ENCODE peak calls at places on chromosomes 2 and 18, in eight cellular contexts. One of them, this sample, is unnamed. For H3K36me3, the result is how much of the 10 kb centered on the place peaks cover.

GRCh38 chr2:98378901-98379300 is 32.6 kb downstream of the CNGA3 start:
- DNase-seq in stomach: no peak
- DNase-seq in tibial artery: no peak
- DNase-seq in kidney: no peak
- DNase-seq in HepG2: no peak
- DNase-seq in cardiac muscle cell: peak
- DNase-seq in H1: peak
- DNase-seq in hepatocyte: no peak
- DNase-seq in this sample: no peak

GRCh38 chr18:905948-906415 is 1.3 kb downstream of the ADCYAP1 start:
- DNase-seq in stomach: no peak
- DNase-seq in tibial artery: no peak
- DNase-seq in kidney: no peak
- DNase-seq in HepG2: no peak
- DNase-seq in cardiac muscle cell: no peak
- DNase-seq in H1: no peak
- DNase-seq in hepatocyte: no peak
- DNase-seq in this sample: no peak

GRCh38 chr2:137050949-137051348 is 285.6 kb downstream of the THSD7B start:
- DNase-seq in stomach: no peak
- DNase-seq in tibial artery: no peak
- DNase-seq in kidney: no peak
- DNase-seq in HepG2: no peak
- DNase-seq in cardiac muscle cell: no peak
- DNase-seq in H1: no peak
- DNase-seq in hepatocyte: no peak
- DNase-seq in this sample: no peak

GRCh38 chr2:111694690-111695089 is 189.3 kb downstream of the ANAPC1 start:
- DNase-seq in stomach: no peak
- DNase-seq in tibial artery: peak
- DNase-seq in kidney: no peak
- DNase-seq in HepG2: no peak
- DNase-seq in cardiac muscle cell: peak
- DNase-seq in H1: no peak
- DNase-seq in hepatocyte: no peak
- DNase-seq in this sample: peak

GRCh38 chr18:25231327-25231691 is 120.7 kb downstream of the ZNF521 start:
- DNase-seq in stomach: no peak
- DNase-seq in tibial artery: no peak
- DNase-seq in kidney: no peak
- DNase-seq in HepG2: no peak
- DNase-seq in cardiac muscle cell: no peak
- DNase-seq in H1: no peak
- DNase-seq in hepatocyte: no peak
- DNase-seq in this sample: peak

GRCh38 chr18:31302991-31303390 is 15.0 kb upstream of the DSG1 start:
- DNase-seq in stomach: no peak
- DNase-seq in tibial artery: no peak
- DNase-seq in kidney: no peak
- DNase-seq in HepG2: peak
- DNase-seq in cardiac muscle cell: no peak
- DNase-seq in H1: no peak
- DNase-seq in hepatocyte: peak
- DNase-seq in this sample: no peak

GRCh38 chr2:234683950-234684349 is 187.1 kb upstream of the ARL4C start:
- DNase-seq in stomach: no peak
- DNase-seq in tibial artery: no peak
- DNase-seq in kidney: no peak
- DNase-seq in HepG2: no peak
- DNase-seq in cardiac muscle cell: no peak
- DNase-seq in H1: peak
- DNase-seq in hepatocyte: no peak
- DNase-seq in this sample: no peak

GRCh38 chr2:205692095-205692494 is 9.8 kb downstream of the NRP2 start:
- DNase-seq in stomach: no peak
- DNase-seq in tibial artery: no peak
- DNase-seq in kidney: no peak
- DNase-seq in HepG2: no peak
- DNase-seq in cardiac muscle cell: peak
- DNase-seq in H1: peak
- DNase-seq in hepatocyte: no peak
- DNase-seq in this sample: no peak

GRCh38 chr2:148813603-148814065 is 61.4 kb upstream of the KIF5C start:
- DNase-seq in stomach: peak
- DNase-seq in tibial artery: no peak
- DNase-seq in kidney: no peak
- DNase-seq in HepG2: no peak
- DNase-seq in cardiac muscle cell: no peak
- DNase-seq in H1: peak
- DNase-seq in hepatocyte: no peak
- DNase-seq in this sample: no peak

GRCh38 chr2:68291317-68291716 is 28.4 kb downstream of the CNRIP1 start:
- DNase-seq in stomach: no peak
- DNase-seq in tibial artery: no peak
- DNase-seq in kidney: no peak
- DNase-seq in HepG2: no peak
- DNase-seq in cardiac muscle cell: no peak
- DNase-seq in H1: no peak
- DNase-seq in hepatocyte: no peak
- DNase-seq in this sample: no peak

GRCh38 chr2:182379235-182379634 is 47.6 kb downstream of the PDE1A start:
- DNase-seq in stomach: no peak
- DNase-seq in tibial artery: no peak
- DNase-seq in kidney: no peak
- DNase-seq in HepG2: no peak
- DNase-seq in cardiac muscle cell: peak
- DNase-seq in H1: no peak
- DNase-seq in hepatocyte: peak
- DNase-seq in this sample: no peak

GRCh38 chr2:239297142-239298125 is 103.4 kb downstream of the HDAC4 start:
- DNase-seq in stomach: no peak
- DNase-seq in tibial artery: peak
- DNase-seq in kidney: peak
- DNase-seq in HepG2: peak
- DNase-seq in cardiac muscle cell: no peak
- DNase-seq in H1: no peak
- DNase-seq in hepatocyte: no peak
- DNase-seq in this sample: no peak

GRCh38 chr2:180130403-180130802 is 123.3 kb upstream of the CWC22 start:
- DNase-seq in stomach: no peak
- DNase-seq in tibial artery: no peak
- DNase-seq in kidney: no peak
- DNase-seq in HepG2: no peak
- DNase-seq in cardiac muscle cell: peak
- DNase-seq in H1: no peak
- DNase-seq in hepatocyte: no peak
- DNase-seq in this sample: no peak

GRCh38 chr2:186780701-186781316 is 68.2 kb downstream of the ZSWIM2 start:
- DNase-seq in stomach: no peak
- DNase-seq in tibial artery: no peak
- DNase-seq in kidney: no peak
- DNase-seq in HepG2: peak
- DNase-seq in cardiac muscle cell: peak
- DNase-seq in H1: no peak
- DNase-seq in hepatocyte: peak
- DNase-seq in this sample: no peak

GRCh38 chr2:3595985-3596384 is 1.1 kb downstream of the COLEC11 start:
- DNase-seq in stomach: no peak
- DNase-seq in tibial artery: no peak
- DNase-seq in kidney: no peak
- DNase-seq in HepG2: no peak
- DNase-seq in cardiac muscle cell: no peak
- DNase-seq in H1: no peak
- DNase-seq in hepatocyte: no peak
- DNase-seq in this sample: no peak

GRCh38 chr2:44055229-44055628 is 59.4 kb upstream of the LRPPRC start:
- DNase-seq in stomach: no peak
- DNase-seq in tibial artery: no peak
- DNase-seq in kidney: no peak
- DNase-seq in HepG2: no peak
- DNase-seq in cardiac muscle cell: no peak
- DNase-seq in H1: no peak
- DNase-seq in hepatocyte: no peak
- DNase-seq in this sample: no peak

GRCh38 chr2:127081826-127082633 is 24.9 kb downstream of the BIN1 start:
- DNase-seq in stomach: peak
- DNase-seq in tibial artery: no peak
- DNase-seq in kidney: no peak
- DNase-seq in HepG2: no peak
- DNase-seq in cardiac muscle cell: peak
- DNase-seq in H1: no peak
- DNase-seq in hepatocyte: peak
- DNase-seq in this sample: no peak

DNA sequence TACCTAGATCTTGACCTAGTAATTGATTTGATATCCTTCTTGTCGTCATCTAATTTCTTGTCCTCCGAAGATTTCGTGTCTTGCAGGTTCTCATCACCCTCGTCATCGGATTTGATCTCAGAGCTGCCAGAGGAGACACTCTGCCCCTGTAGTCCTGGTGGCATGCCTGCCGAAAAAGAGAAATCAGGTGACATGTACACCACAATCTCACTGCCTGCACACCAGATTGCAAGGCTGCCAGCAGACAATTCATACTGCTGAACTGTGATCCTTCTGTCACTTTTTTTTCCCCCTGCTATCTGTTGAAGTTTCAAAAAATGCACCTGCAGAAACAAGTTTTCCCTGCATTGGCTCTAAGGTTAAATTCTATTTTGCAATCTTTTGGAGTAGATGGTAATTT is 273.2 kb upstream of the CCDC68 start:
- DNase-seq in stomach: no peak
- DNase-seq in tibial artery: no peak
- DNase-seq in kidney: no peak
- DNase-seq in HepG2: no peak
- DNase-seq in cardiac muscle cell: no peak
- DNase-seq in H1: no peak
- DNase-seq in hepatocyte: no peak
- DNase-seq in this sample: no peak
- H3K36me3 ChIP-seq in stomach: under half
- H3K36me3 ChIP-seq in tibial artery: under half
- H3K36me3 ChIP-seq in kidney: under half
- H3K36me3 ChIP-seq in HepG2: under half
- H3K36me3 ChIP-seq in cardiac muscle cell: under half
- H3K36me3 ChIP-seq in H1: half or more
- H3K36me3 ChIP-seq in hepatocyte: under half
- H3K36me3 ChIP-seq in this sample: under half

DNA sequence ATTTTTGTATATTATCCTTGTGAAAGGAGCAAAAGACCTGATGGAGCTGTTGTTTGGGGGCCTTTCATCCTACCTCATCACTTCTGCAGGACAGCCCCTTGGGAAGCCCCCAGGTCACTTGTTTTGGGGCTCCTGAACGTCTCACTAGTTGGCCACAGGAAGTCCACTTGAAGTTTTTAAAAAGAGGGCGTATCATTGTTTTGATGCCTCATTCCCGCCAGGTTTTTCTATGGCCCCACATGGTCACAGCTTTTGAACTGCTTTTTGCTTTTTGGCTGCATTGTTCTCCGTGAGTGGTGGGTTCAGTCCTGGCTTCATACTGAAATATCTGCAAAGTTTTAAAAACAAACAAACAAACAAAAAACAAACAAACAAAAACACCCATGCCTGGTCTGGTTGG is 216.3 kb downstream of the PRKCE start:
- DNase-seq in stomach: no peak
- DNase-seq in tibial artery: no peak
- DNase-seq in kidney: no peak
- DNase-seq in HepG2: no peak
- DNase-seq in cardiac muscle cell: no peak
- DNase-seq in H1: no peak
- DNase-seq in hepatocyte: no peak
- DNase-seq in this sample: no peak
- H3K27ac ChIP-seq in stomach: no peak
- H3K27ac ChIP-seq in tibial artery: no peak
- H3K27ac ChIP-seq in kidney: no peak
- H3K27ac ChIP-seq in HepG2: no peak
- H3K27ac ChIP-seq in cardiac muscle cell: no peak
- H3K27ac ChIP-seq in H1: no peak
- H3K27ac ChIP-seq in hepatocyte: no peak
- H3K27ac ChIP-seq in this sample: no peak

DNA sequence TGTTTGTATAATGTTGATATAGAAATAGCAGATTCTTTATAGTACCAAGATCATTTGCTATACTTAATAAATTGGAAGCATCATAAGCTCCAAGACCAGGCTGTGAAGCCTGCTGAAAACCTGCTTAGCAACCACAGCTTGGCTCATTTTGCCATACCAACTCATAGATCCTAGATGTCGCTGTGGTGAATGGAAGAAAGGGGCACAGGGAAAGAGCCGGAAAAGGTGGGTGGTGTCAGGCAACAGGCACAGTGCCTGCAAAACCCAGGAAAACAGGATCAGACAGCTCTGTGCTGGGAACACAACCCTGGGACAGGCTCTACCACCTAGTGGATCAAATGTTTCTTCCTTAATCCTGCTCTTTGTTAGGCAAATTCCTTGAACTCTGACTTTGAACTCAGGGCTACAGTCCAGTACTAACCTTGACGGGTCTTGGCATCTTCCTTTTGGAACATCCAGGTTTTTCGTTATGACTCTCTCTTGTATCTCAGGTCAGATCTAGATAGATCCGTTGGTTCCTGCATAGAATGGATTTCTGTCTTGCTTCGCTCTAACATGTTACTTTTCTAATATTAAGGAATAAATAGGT is 31.6 kb downstream of the TWSG1 start:
- DNase-seq in stomach: peak
- DNase-seq in tibial artery: no peak
- DNase-seq in kidney: no peak
- DNase-seq in HepG2: no peak
- DNase-seq in cardiac muscle cell: peak
- DNase-seq in H1: peak
- DNase-seq in hepatocyte: peak
- DNase-seq in this sample: no peak
- TF ChIP-seq CTCF in stomach: no peak
- TF ChIP-seq CTCF in tibial artery: peak
- TF ChIP-seq CTCF in kidney: peak
- TF ChIP-seq CTCF in HepG2: no peak
- TF ChIP-seq CTCF in cardiac muscle cell: peak
- TF ChIP-seq CTCF in H1: peak
- TF ChIP-seq CTCF in hepatocyte: peak
- TF ChIP-seq CTCF in this sample: peak

DNA sequence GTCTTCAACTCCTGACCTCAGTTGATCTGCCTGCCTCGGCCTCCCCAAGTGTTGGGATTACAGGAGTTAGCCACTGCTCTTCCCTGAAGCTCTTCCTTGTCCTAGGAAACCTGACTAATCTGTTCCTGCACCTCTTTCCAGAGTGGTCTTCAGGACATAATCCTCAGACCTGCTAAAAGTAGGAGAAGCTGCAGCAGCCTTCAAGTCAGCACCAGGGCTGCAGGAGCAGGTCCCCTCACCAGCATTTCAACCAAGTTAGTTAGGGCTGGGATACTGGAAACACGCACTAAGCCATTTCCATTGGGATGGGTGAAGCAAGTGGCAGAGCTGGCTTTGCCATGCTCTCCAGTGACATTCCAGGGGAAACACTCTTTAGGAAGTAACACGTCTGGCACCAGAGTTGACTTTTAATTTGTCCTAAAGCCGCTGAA is 9.9 kb downstream of the NCL start:
- DNase-seq in stomach: no peak
- DNase-seq in tibial artery: no peak
- DNase-seq in kidney: peak
- DNase-seq in HepG2: no peak
- DNase-seq in cardiac muscle cell: no peak
- DNase-seq in H1: no peak
- DNase-seq in hepatocyte: no peak
- DNase-seq in this sample: no peak
- H3K36me3 ChIP-seq in stomach: half or more
- H3K36me3 ChIP-seq in tibial artery: half or more
- H3K36me3 ChIP-seq in kidney: half or more
- H3K36me3 ChIP-seq in HepG2: under half
- H3K36me3 ChIP-seq in cardiac muscle cell: half or more
- H3K36me3 ChIP-seq in H1: half or more
- H3K36me3 ChIP-seq in hepatocyte: under half
- H3K36me3 ChIP-seq in this sample: half or more